ENCODE peak calls at places on chromosomes 3 and 15, in five cellular contexts. One of them, this sample, is unnamed.

GRCh38 chr3:63726656-63727055 is 74.2 kb downstream of the SNTN start:
- DNase-seq in A549: no peak
- DNase-seq in CD4-positive, CD25-positive, alpha-beta regulatory T cell: no peak
- DNase-seq in C1 segment of cervical spinal cord: no peak
- DNase-seq in central memory CD4-positive, alpha-beta T cell: no peak
- DNase-seq in this sample: no peak

GRCh38 chr15:78243491-78243941 is 9.2 kb upstream of the ACSBG1 start:
- DNase-seq in A549: no peak
- DNase-seq in CD4-positive, CD25-positive, alpha-beta regulatory T cell: no peak
- DNase-seq in C1 segment of cervical spinal cord: peak
- DNase-seq in central memory CD4-positive, alpha-beta T cell: no peak
- DNase-seq in this sample: peak

GRCh38 chr3:172562881-172563835 is 39.9 kb upstream of the TNFSF10 start:
- DNase-seq in A549: peak
- DNase-seq in CD4-positive, CD25-positive, alpha-beta regulatory T cell: peak
- DNase-seq in C1 segment of cervical spinal cord: no peak
- DNase-seq in central memory CD4-positive, alpha-beta T cell: peak
- DNase-seq in this sample: no peak

GRCh38 chr15:64710664-64711441 is 64.5 kb downstream of the RBPMS2 start:
- DNase-seq in A549: no peak
- DNase-seq in CD4-positive, CD25-positive, alpha-beta regulatory T cell: no peak
- DNase-seq in C1 segment of cervical spinal cord: no peak
- DNase-seq in central memory CD4-positive, alpha-beta T cell: no peak
- DNase-seq in this sample: no peak

GRCh38 chr15:76335129-76335850 is 1.3 kb upstream of the ISL2 start:
- DNase-seq in A549: no peak
- DNase-seq in CD4-positive, CD25-positive, alpha-beta regulatory T cell: peak
- DNase-seq in C1 segment of cervical spinal cord: no peak
- DNase-seq in central memory CD4-positive, alpha-beta T cell: no peak
- DNase-seq in this sample: no peak

GRCh38 chr15:99086327-99086667 is 18.6 kb upstream of the SYNM start:
- DNase-seq in A549: no peak
- DNase-seq in CD4-positive, CD25-positive, alpha-beta regulatory T cell: no peak
- DNase-seq in C1 segment of cervical spinal cord: no peak
- DNase-seq in central memory CD4-positive, alpha-beta T cell: no peak
- DNase-seq in this sample: no peak

GRCh38 chr15:74318376-74319137 is 48.9 kb downstream of the CYP11A1 start:
- DNase-seq in A549: no peak
- DNase-seq in CD4-positive, CD25-positive, alpha-beta regulatory T cell: no peak
- DNase-seq in C1 segment of cervical spinal cord: no peak
- DNase-seq in central memory CD4-positive, alpha-beta T cell: no peak
- DNase-seq in this sample: no peak

GRCh38 chr15:94229591-94230365 is 1.6 kb upstream of the MCTP2 start:
- DNase-seq in A549: no peak
- DNase-seq in CD4-positive, CD25-positive, alpha-beta regulatory T cell: peak
- DNase-seq in C1 segment of cervical spinal cord: no peak
- DNase-seq in central memory CD4-positive, alpha-beta T cell: peak
- DNase-seq in this sample: no peak

GRCh38 chr15:62928242-62928995 is 114.1 kb upstream of the TPM1 start:
- DNase-seq in A549: peak
- DNase-seq in CD4-positive, CD25-positive, alpha-beta regulatory T cell: no peak
- DNase-seq in C1 segment of cervical spinal cord: no peak
- DNase-seq in central memory CD4-positive, alpha-beta T cell: no peak
- DNase-seq in this sample: no peak

GRCh38 chr3:187040637-187041361 is 98.5 kb downstream of the RPL39L start:
- DNase-seq in A549: peak
- DNase-seq in CD4-positive, CD25-positive, alpha-beta regulatory T cell: no peak
- DNase-seq in C1 segment of cervical spinal cord: no peak
- DNase-seq in central memory CD4-positive, alpha-beta T cell: no peak
- DNase-seq in this sample: no peak

GRCh38 chr3:144521131-144521530 is 549.5 kb downstream of the DIPK2A start:
- DNase-seq in A549: no peak
- DNase-seq in CD4-positive, CD25-positive, alpha-beta regulatory T cell: no peak
- DNase-seq in C1 segment of cervical spinal cord: no peak
- DNase-seq in central memory CD4-positive, alpha-beta T cell: no peak
- DNase-seq in this sample: no peak

GRCh38 chr3:27590437-27591320 is 106.5 kb upstream of the SLC4A7 start:
- DNase-seq in A549: peak
- DNase-seq in CD4-positive, CD25-positive, alpha-beta regulatory T cell: peak
- DNase-seq in C1 segment of cervical spinal cord: no peak
- DNase-seq in central memory CD4-positive, alpha-beta T cell: no peak
- DNase-seq in this sample: no peak

GRCh38 chr3:96190024-96190616 is 624.3 kb upstream of the EPHA6 start:
- DNase-seq in A549: no peak
- DNase-seq in CD4-positive, CD25-positive, alpha-beta regulatory T cell: no peak
- DNase-seq in C1 segment of cervical spinal cord: no peak
- DNase-seq in central memory CD4-positive, alpha-beta T cell: no peak
- DNase-seq in this sample: peak

GRCh38 chr3:9820944-9821343 is 10.9 kb downstream of the TTLL3 start:
- DNase-seq in A549: peak
- DNase-seq in CD4-positive, CD25-positive, alpha-beta regulatory T cell: peak
- DNase-seq in C1 segment of cervical spinal cord: no peak
- DNase-seq in central memory CD4-positive, alpha-beta T cell: no peak
- DNase-seq in this sample: no peak

GRCh38 chr3:128334766-128335165 is 131.9 kb downstream of the DNAJB8 start:
- DNase-seq in A549: no peak
- DNase-seq in CD4-positive, CD25-positive, alpha-beta regulatory T cell: no peak
- DNase-seq in C1 segment of cervical spinal cord: no peak
- DNase-seq in central memory CD4-positive, alpha-beta T cell: no peak
- DNase-seq in this sample: no peak

GRCh38 chr3:130354430-130354829 is 9.0 kb downstream of the COL6A5 start:
- DNase-seq in A549: no peak
- DNase-seq in CD4-positive, CD25-positive, alpha-beta regulatory T cell: peak
- DNase-seq in C1 segment of cervical spinal cord: no peak
- DNase-seq in central memory CD4-positive, alpha-beta T cell: no peak
- DNase-seq in this sample: no peak

GRCh38 chr3:90184861-90185260 is 1077.4 kb downstream of the EPHA3 start:
- DNase-seq in A549: peak
- DNase-seq in CD4-positive, CD25-positive, alpha-beta regulatory T cell: no peak
- DNase-seq in C1 segment of cervical spinal cord: no peak
- DNase-seq in central memory CD4-positive, alpha-beta T cell: no peak
- DNase-seq in this sample: no peak

GRCh38 chr3:137852511-137852910 is 88.4 kb downstream of the SOX14 start:
- DNase-seq in A549: no peak
- DNase-seq in CD4-positive, CD25-positive, alpha-beta regulatory T cell: no peak
- DNase-seq in C1 segment of cervical spinal cord: no peak
- DNase-seq in central memory CD4-positive, alpha-beta T cell: no peak
- DNase-seq in this sample: no peak

GRCh38 chr3:156593814-156594213 is 38.9 kb upstream of the SSR3 start:
- DNase-seq in A549: no peak
- DNase-seq in CD4-positive, CD25-positive, alpha-beta regulatory T cell: no peak
- DNase-seq in C1 segment of cervical spinal cord: no peak
- DNase-seq in central memory CD4-positive, alpha-beta T cell: no peak
- DNase-seq in this sample: no peak

GRCh38 chr3:27633224-27633545 is 88.9 kb downstream of the EOMES start:
- DNase-seq in A549: no peak
- DNase-seq in CD4-positive, CD25-positive, alpha-beta regulatory T cell: no peak
- DNase-seq in C1 segment of cervical spinal cord: no peak
- DNase-seq in central memory CD4-positive, alpha-beta T cell: no peak
- DNase-seq in this sample: no peak

GRCh38 chr3:111904376-111905241 is 45.5 kb downstream of the PHLDB2 start:
- DNase-seq in A549: peak
- DNase-seq in CD4-positive, CD25-positive, alpha-beta regulatory T cell: no peak
- DNase-seq in C1 segment of cervical spinal cord: no peak
- DNase-seq in central memory CD4-positive, alpha-beta T cell: no peak
- DNase-seq in this sample: no peak

GRCh38 chr15:64009241-64009640 is 37.0 kb downstream of the DAPK2 start:
- DNase-seq in A549: no peak
- DNase-seq in CD4-positive, CD25-positive, alpha-beta regulatory T cell: peak
- DNase-seq in C1 segment of cervical spinal cord: no peak
- DNase-seq in central memory CD4-positive, alpha-beta T cell: no peak
- DNase-seq in this sample: no peak

GRCh38 chr15:31360843-31361763 is 34.5 kb downstream of the KLF13 start:
- DNase-seq in A549: no peak
- DNase-seq in CD4-positive, CD25-positive, alpha-beta regulatory T cell: peak
- DNase-seq in C1 segment of cervical spinal cord: no peak
- DNase-seq in central memory CD4-positive, alpha-beta T cell: peak
- DNase-seq in this sample: no peak

GRCh38 chr3:94811836-94812235 is 749.0 kb downstream of the NSUN3 start:
- DNase-seq in A549: no peak
- DNase-seq in CD4-positive, CD25-positive, alpha-beta regulatory T cell: no peak
- DNase-seq in C1 segment of cervical spinal cord: no peak
- DNase-seq in central memory CD4-positive, alpha-beta T cell: no peak
- DNase-seq in this sample: no peak

GRCh38 chr15:99452728-99453643 is 112.8 kb upstream of the MEF2A start:
- DNase-seq in A549: no peak
- DNase-seq in CD4-positive, CD25-positive, alpha-beta regulatory T cell: no peak
- DNase-seq in C1 segment of cervical spinal cord: peak
- DNase-seq in central memory CD4-positive, alpha-beta T cell: no peak
- DNase-seq in this sample: peak

GRCh38 chr3:183430325-183430957 is 2.0 kb upstream of the MCF2L2 start:
- DNase-seq in A549: no peak
- DNase-seq in CD4-positive, CD25-positive, alpha-beta regulatory T cell: peak
- DNase-seq in C1 segment of cervical spinal cord: no peak
- DNase-seq in central memory CD4-positive, alpha-beta T cell: peak
- DNase-seq in this sample: no peak

GRCh38 chr3:53164911-53165310 is 3.9 kb downstream of the PRKCD start:
- DNase-seq in A549: no peak
- DNase-seq in CD4-positive, CD25-positive, alpha-beta regulatory T cell: no peak
- DNase-seq in C1 segment of cervical spinal cord: no peak
- DNase-seq in central memory CD4-positive, alpha-beta T cell: no peak
- DNase-seq in this sample: no peak

GRCh38 chr3:51672083-51672475 is 1.0 kb downstream of the TEX264 start:
- DNase-seq in A549: no peak
- DNase-seq in CD4-positive, CD25-positive, alpha-beta regulatory T cell: no peak
- DNase-seq in C1 segment of cervical spinal cord: no peak
- DNase-seq in central memory CD4-positive, alpha-beta T cell: no peak
- DNase-seq in this sample: no peak

GRCh38 chr3:42115223-42115622 is 24.1 kb downstream of the TRAK1 start:
- DNase-seq in A549: no peak
- DNase-seq in CD4-positive, CD25-positive, alpha-beta regulatory T cell: no peak
- DNase-seq in C1 segment of cervical spinal cord: no peak
- DNase-seq in central memory CD4-positive, alpha-beta T cell: no peak
- DNase-seq in this sample: no peak

This sample was measured in RWPE2.